ENCODE peak calls at places on chromosome 6, in eight cellular contexts. One of them, this sample, is unnamed. For H3K9me3 and H3K4me1, the result is how much of the 10 kb centered on the place peaks cover.

GRCh38 chr6:128482642-128483041 is 37.8 kb downstream of the PTPRK start:
- DNase-seq in Caco-2: no peak
- DNase-seq in prostate gland: no peak
- DNase-seq in colonic mucosa: no peak
- DNase-seq in SJCRH30: peak
- DNase-seq in mucosa of descending colon: no peak
- DNase-seq in left ventricle myocardium inferior: no peak
- DNase-seq in CD8-positive, alpha-beta memory T cell: no peak
- DNase-seq in this sample: no peak

GRCh38 chr6:54451516-54451915 is 143.3 kb downstream of the TINAG start:
- DNase-seq in Caco-2: no peak
- DNase-seq in prostate gland: no peak
- DNase-seq in colonic mucosa: no peak
- DNase-seq in SJCRH30: no peak
- DNase-seq in mucosa of descending colon: no peak
- DNase-seq in left ventricle myocardium inferior: no peak
- DNase-seq in CD8-positive, alpha-beta memory T cell: no peak
- DNase-seq in this sample: no peak

GRCh38 chr6:21438986-21439352 is 154.6 kb upstream of the SOX4 start:
- DNase-seq in Caco-2: no peak
- DNase-seq in prostate gland: no peak
- DNase-seq in colonic mucosa: no peak
- DNase-seq in SJCRH30: no peak
- DNase-seq in mucosa of descending colon: no peak
- DNase-seq in left ventricle myocardium inferior: no peak
- DNase-seq in CD8-positive, alpha-beta memory T cell: no peak
- DNase-seq in this sample: no peak

GRCh38 chr6:134363323-134364039 is 45.6 kb upstream of the SGK1 start:
- DNase-seq in Caco-2: no peak
- DNase-seq in prostate gland: no peak
- DNase-seq in colonic mucosa: no peak
- DNase-seq in SJCRH30: no peak
- DNase-seq in mucosa of descending colon: no peak
- DNase-seq in left ventricle myocardium inferior: no peak
- DNase-seq in CD8-positive, alpha-beta memory T cell: no peak
- DNase-seq in this sample: no peak

GRCh38 chr6:84428300-84428907 is 201.0 kb upstream of the CEP162 start:
- DNase-seq in Caco-2: peak
- DNase-seq in prostate gland: no peak
- DNase-seq in colonic mucosa: peak
- DNase-seq in SJCRH30: peak
- DNase-seq in mucosa of descending colon: peak
- DNase-seq in left ventricle myocardium inferior: peak
- DNase-seq in CD8-positive, alpha-beta memory T cell: no peak
- DNase-seq in this sample: peak

GRCh38 chr6:146861029-146861563 is 262.3 kb downstream of the ADGB start:
- DNase-seq in Caco-2: no peak
- DNase-seq in prostate gland: no peak
- DNase-seq in colonic mucosa: no peak
- DNase-seq in SJCRH30: no peak
- DNase-seq in mucosa of descending colon: no peak
- DNase-seq in left ventricle myocardium inferior: no peak
- DNase-seq in CD8-positive, alpha-beta memory T cell: no peak
- DNase-seq in this sample: no peak

GRCh38 chr6:2632943-2633584 is 117.7 kb downstream of the MYLK4 start:
- DNase-seq in Caco-2: no peak
- DNase-seq in prostate gland: no peak
- DNase-seq in colonic mucosa: no peak
- DNase-seq in SJCRH30: no peak
- DNase-seq in mucosa of descending colon: no peak
- DNase-seq in left ventricle myocardium inferior: no peak
- DNase-seq in CD8-positive, alpha-beta memory T cell: no peak
- DNase-seq in this sample: no peak

GRCh38 chr6:137487947-137488735 is 6.1 kb downstream of the OLIG3 start:
- DNase-seq in Caco-2: no peak
- DNase-seq in prostate gland: no peak
- DNase-seq in colonic mucosa: no peak
- DNase-seq in SJCRH30: no peak
- DNase-seq in mucosa of descending colon: no peak
- DNase-seq in left ventricle myocardium inferior: no peak
- DNase-seq in CD8-positive, alpha-beta memory T cell: no peak
- DNase-seq in this sample: no peak

GRCh38 chr6:135212020-135212806 is 31.1 kb downstream of the MYB start:
- DNase-seq in Caco-2: no peak
- DNase-seq in prostate gland: no peak
- DNase-seq in colonic mucosa: no peak
- DNase-seq in SJCRH30: peak
- DNase-seq in mucosa of descending colon: no peak
- DNase-seq in left ventricle myocardium inferior: no peak
- DNase-seq in CD8-positive, alpha-beta memory T cell: no peak
- DNase-seq in this sample: no peak

GRCh38 chr6:165794179-165794601 is 131.1 kb upstream of the PDE10A start:
- DNase-seq in Caco-2: no peak
- DNase-seq in prostate gland: no peak
- DNase-seq in colonic mucosa: no peak
- DNase-seq in SJCRH30: no peak
- DNase-seq in mucosa of descending colon: no peak
- DNase-seq in left ventricle myocardium inferior: no peak
- DNase-seq in CD8-positive, alpha-beta memory T cell: no peak
- DNase-seq in this sample: no peak

GRCh38 chr6:140537834-140538680 is 1163.6 kb upstream of the CITED2 start:
- DNase-seq in Caco-2: peak
- DNase-seq in prostate gland: peak
- DNase-seq in colonic mucosa: no peak
- DNase-seq in SJCRH30: peak
- DNase-seq in mucosa of descending colon: no peak
- DNase-seq in left ventricle myocardium inferior: no peak
- DNase-seq in CD8-positive, alpha-beta memory T cell: no peak
- DNase-seq in this sample: no peak

GRCh38 chr6:80197474-80197873 is 91.0 kb downstream of the BCKDHB start:
- DNase-seq in Caco-2: no peak
- DNase-seq in prostate gland: peak
- DNase-seq in colonic mucosa: no peak
- DNase-seq in SJCRH30: no peak
- DNase-seq in mucosa of descending colon: no peak
- DNase-seq in left ventricle myocardium inferior: no peak
- DNase-seq in CD8-positive, alpha-beta memory T cell: no peak
- DNase-seq in this sample: no peak

GRCh38 chr6:47135772-47136171 is 93.6 kb upstream of the ADGRF1 start:
- DNase-seq in Caco-2: peak
- DNase-seq in prostate gland: peak
- DNase-seq in colonic mucosa: no peak
- DNase-seq in SJCRH30: peak
- DNase-seq in mucosa of descending colon: no peak
- DNase-seq in left ventricle myocardium inferior: no peak
- DNase-seq in CD8-positive, alpha-beta memory T cell: no peak
- DNase-seq in this sample: no peak

GRCh38 chr6:63862486-63863198 is 227.0 kb downstream of the PHF3 start:
- DNase-seq in Caco-2: no peak
- DNase-seq in prostate gland: no peak
- DNase-seq in colonic mucosa: no peak
- DNase-seq in SJCRH30: no peak
- DNase-seq in mucosa of descending colon: no peak
- DNase-seq in left ventricle myocardium inferior: no peak
- DNase-seq in CD8-positive, alpha-beta memory T cell: no peak
- DNase-seq in this sample: no peak

GRCh38 chr6:137390264-137390787 is 103.9 kb downstream of the OLIG3 start:
- DNase-seq in Caco-2: no peak
- DNase-seq in prostate gland: no peak
- DNase-seq in colonic mucosa: no peak
- DNase-seq in SJCRH30: no peak
- DNase-seq in mucosa of descending colon: no peak
- DNase-seq in left ventricle myocardium inferior: no peak
- DNase-seq in CD8-positive, alpha-beta memory T cell: no peak
- DNase-seq in this sample: no peak

GRCh38 chr6:362231-362923 is 29.2 kb upstream of the IRF4 start:
- DNase-seq in Caco-2: no peak
- DNase-seq in prostate gland: no peak
- DNase-seq in colonic mucosa: no peak
- DNase-seq in SJCRH30: no peak
- DNase-seq in mucosa of descending colon: no peak
- DNase-seq in left ventricle myocardium inferior: peak
- DNase-seq in CD8-positive, alpha-beta memory T cell: no peak
- DNase-seq in this sample: no peak
- H3K9me3 ChIP-seq in Caco-2: under half
- H3K9me3 ChIP-seq in prostate gland: under half
- H3K9me3 ChIP-seq in colonic mucosa: under half
- H3K9me3 ChIP-seq in SJCRH30: under half
- H3K9me3 ChIP-seq in mucosa of descending colon: half or more
- H3K9me3 ChIP-seq in left ventricle myocardium inferior: under half
- H3K9me3 ChIP-seq in CD8-positive, alpha-beta memory T cell: under half
- H3K9me3 ChIP-seq in this sample: under half

GRCh38 chr6:30722280-30723112 is 2.3 kb downstream of the TUBB start:
- DNase-seq in Caco-2: peak
- DNase-seq in prostate gland: peak
- DNase-seq in colonic mucosa: peak
- DNase-seq in SJCRH30: peak
- DNase-seq in mucosa of descending colon: peak
- DNase-seq in left ventricle myocardium inferior: peak
- DNase-seq in CD8-positive, alpha-beta memory T cell: peak
- DNase-seq in this sample: peak

GRCh38 chr6:30725713-30726505 is 5.8 kb downstream of the TUBB start:
- DNase-seq in Caco-2: no peak
- DNase-seq in prostate gland: no peak
- DNase-seq in colonic mucosa: no peak
- DNase-seq in SJCRH30: peak
- DNase-seq in mucosa of descending colon: no peak
- DNase-seq in left ventricle myocardium inferior: no peak
- DNase-seq in CD8-positive, alpha-beta memory T cell: no peak
- DNase-seq in this sample: no peak

GRCh38 chr6:30726506-30727413 is 6.6 kb downstream of the TUBB start:
- DNase-seq in Caco-2: no peak
- DNase-seq in prostate gland: no peak
- DNase-seq in colonic mucosa: no peak
- DNase-seq in SJCRH30: no peak
- DNase-seq in mucosa of descending colon: no peak
- DNase-seq in left ventricle myocardium inferior: no peak
- DNase-seq in CD8-positive, alpha-beta memory T cell: no peak
- DNase-seq in this sample: no peak

GRCh38 chr6:30727920-30728605 is 7.9 kb downstream of the TUBB start:
- DNase-seq in Caco-2: no peak
- DNase-seq in prostate gland: no peak
- DNase-seq in colonic mucosa: no peak
- DNase-seq in SJCRH30: peak
- DNase-seq in mucosa of descending colon: no peak
- DNase-seq in left ventricle myocardium inferior: no peak
- DNase-seq in CD8-positive, alpha-beta memory T cell: no peak
- DNase-seq in this sample: no peak

GRCh38 chr6:30724906-30725667 is 4.9 kb downstream of the TUBB start:
- DNase-seq in Caco-2: no peak
- DNase-seq in prostate gland: no peak
- DNase-seq in colonic mucosa: no peak
- DNase-seq in SJCRH30: peak
- DNase-seq in mucosa of descending colon: no peak
- DNase-seq in left ventricle myocardium inferior: no peak
- DNase-seq in CD8-positive, alpha-beta memory T cell: no peak
- DNase-seq in this sample: no peak
- H3K4me1 ChIP-seq in Caco-2: under half
- H3K4me1 ChIP-seq in prostate gland: under half
- H3K4me1 ChIP-seq in colonic mucosa: under half
- H3K4me1 ChIP-seq in SJCRH30: under half
- H3K4me1 ChIP-seq in mucosa of descending colon: under half
- H3K4me1 ChIP-seq in left ventricle myocardium inferior: half or more
- H3K4me1 ChIP-seq in CD8-positive, alpha-beta memory T cell: under half
- H3K4me1 ChIP-seq in this sample: under half

GRCh38 chr6:169905041-169905807 is 153.8 kb downstream of the ERMARD start:
- DNase-seq in Caco-2: no peak
- DNase-seq in prostate gland: no peak
- DNase-seq in colonic mucosa: peak
- DNase-seq in SJCRH30: no peak
- DNase-seq in mucosa of descending colon: peak
- DNase-seq in left ventricle myocardium inferior: no peak
- DNase-seq in CD8-positive, alpha-beta memory T cell: no peak
- DNase-seq in this sample: no peak

GRCh38 chr6:169906004-169906740 is 154.8 kb downstream of the ERMARD start:
- DNase-seq in Caco-2: no peak
- DNase-seq in prostate gland: no peak
- DNase-seq in colonic mucosa: no peak
- DNase-seq in SJCRH30: no peak
- DNase-seq in mucosa of descending colon: no peak
- DNase-seq in left ventricle myocardium inferior: no peak
- DNase-seq in CD8-positive, alpha-beta memory T cell: no peak
- DNase-seq in this sample: no peak

GRCh38 chr6:169903122-169903521 is 151.7 kb downstream of the ERMARD start:
- DNase-seq in Caco-2: no peak
- DNase-seq in prostate gland: no peak
- DNase-seq in colonic mucosa: no peak
- DNase-seq in SJCRH30: no peak
- DNase-seq in mucosa of descending colon: no peak
- DNase-seq in left ventricle myocardium inferior: no peak
- DNase-seq in CD8-positive, alpha-beta memory T cell: no peak
- DNase-seq in this sample: no peak

GRCh38 chr6:169902604-169903003 is 151.2 kb downstream of the ERMARD start:
- DNase-seq in Caco-2: no peak
- DNase-seq in prostate gland: no peak
- DNase-seq in colonic mucosa: no peak
- DNase-seq in SJCRH30: no peak
- DNase-seq in mucosa of descending colon: no peak
- DNase-seq in left ventricle myocardium inferior: no peak
- DNase-seq in CD8-positive, alpha-beta memory T cell: no peak
- DNase-seq in this sample: no peak

DNA sequence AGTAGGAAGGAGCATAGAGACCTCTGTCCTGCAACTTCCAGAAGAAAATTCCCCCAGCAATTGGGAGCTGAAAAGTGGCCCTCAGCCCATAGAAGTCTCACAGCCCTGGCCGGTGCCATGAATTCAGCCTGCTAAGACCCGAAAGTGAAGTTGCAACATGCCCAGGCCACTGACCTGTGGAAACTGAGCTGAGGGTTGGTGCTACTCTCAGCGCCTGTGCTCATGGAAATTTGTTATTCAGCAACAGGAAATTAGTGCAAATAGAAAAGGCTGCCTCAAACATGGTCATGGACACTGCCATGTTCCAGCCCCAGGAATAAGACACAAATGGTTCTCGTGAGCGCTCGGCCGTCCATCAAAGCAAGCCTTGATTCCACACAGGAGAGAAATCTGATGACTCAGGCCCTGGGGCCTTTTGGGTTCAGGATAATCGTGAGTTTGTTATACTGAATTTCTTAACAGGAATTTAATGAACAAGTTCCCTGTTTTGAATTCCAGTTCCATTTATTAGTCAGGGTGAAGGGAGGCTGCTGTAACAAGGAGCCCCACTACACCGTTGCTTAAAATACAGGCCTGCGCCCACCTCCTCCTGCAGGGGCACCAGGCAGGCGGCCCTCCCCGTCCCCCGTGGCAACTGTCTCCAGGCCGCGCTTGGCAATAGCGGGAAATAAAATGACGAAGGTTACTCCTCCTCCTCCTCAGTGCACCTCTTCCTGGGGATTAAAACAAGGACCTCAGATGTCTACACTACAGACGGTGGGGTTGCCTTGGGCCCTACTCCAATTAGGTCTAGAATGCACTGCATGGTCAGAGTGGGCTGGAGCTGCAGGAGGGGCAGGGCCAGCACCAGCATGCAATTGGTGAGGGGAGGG is 152.9 kb downstream of the ERMARD start:
- DNase-seq in Caco-2: no peak
- DNase-seq in prostate gland: no peak
- DNase-seq in colonic mucosa: no peak
- DNase-seq in SJCRH30: no peak
- DNase-seq in mucosa of descending colon: no peak
- DNase-seq in left ventricle myocardium inferior: no peak
- DNase-seq in CD8-positive, alpha-beta memory T cell: no peak
- DNase-seq in this sample: no peak
- H3K9me3 ChIP-seq in Caco-2: under half
- H3K9me3 ChIP-seq in prostate gland: under half
- H3K9me3 ChIP-seq in colonic mucosa: under half
- H3K9me3 ChIP-seq in SJCRH30: under half
- H3K9me3 ChIP-seq in mucosa of descending colon: under half
- H3K9me3 ChIP-seq in left ventricle myocardium inferior: under half
- H3K9me3 ChIP-seq in CD8-positive, alpha-beta memory T cell: under half
- H3K9me3 ChIP-seq in this sample: under half

GRCh38 chr6:29744621-29745020 is 21.4 kb downstream of the HLA-F start:
- DNase-seq in Caco-2: no peak
- DNase-seq in prostate gland: no peak
- DNase-seq in colonic mucosa: no peak
- DNase-seq in SJCRH30: no peak
- DNase-seq in mucosa of descending colon: no peak
- DNase-seq in left ventricle myocardium inferior: no peak
- DNase-seq in CD8-positive, alpha-beta memory T cell: no peak
- DNase-seq in this sample: no peak
- H3K4me1 ChIP-seq in Caco-2: under half
- H3K4me1 ChIP-seq in prostate gland: under half
- H3K4me1 ChIP-seq in colonic mucosa: under half
- H3K4me1 ChIP-seq in SJCRH30: under half
- H3K4me1 ChIP-seq in mucosa of descending colon: under half
- H3K4me1 ChIP-seq in left ventricle myocardium inferior: under half
- H3K4me1 ChIP-seq in CD8-positive, alpha-beta memory T cell: under half
- H3K4me1 ChIP-seq in this sample: under half